ENCODE peak calls at places on chromosomes 13 and 19, in eight cellular contexts. One of them, this sample, is unnamed.

GRCh38 chr13:110266983-110267382 is 40.0 kb downstream of the COL4A1 start:
- DNase-seq in NCI-H2171 treated with DMSO at 0.1 percent for 48 hours: no peak
- DNase-seq in tibial artery: no peak
- DNase-seq in activated T-cell treated with anti-CD3 and anti-CD28 coated beads for 1 hour: no peak
- DNase-seq in neural crest cell: no peak
- DNase-seq in CD8-positive, alpha-beta T cell: no peak
- DNase-seq in GM04503: no peak
- DNase-seq in heart right ventricle: no peak
- DNase-seq in this sample: no peak

GRCh38 chr19:7292352-7292949 is 1.8 kb downstream of the INSR start:
- DNase-seq in heart right ventricle: no peak
- DNase-seq in CD8-positive, alpha-beta T cell: no peak
- DNase-seq in GM04503: no peak
- DNase-seq in NCI-H2171 treated with DMSO at 0.1 percent for 48 hours: no peak
- DNase-seq in neural crest cell: no peak
- DNase-seq in tibial artery: no peak
- DNase-seq in activated T-cell treated with anti-CD3 and anti-CD28 coated beads for 1 hour: no peak
- DNase-seq in this sample: no peak

GRCh38 chr19:5112175-5112574 is 143.3 kb downstream of the KDM4B start:
- DNase-seq in GM04503: no peak
- DNase-seq in tibial artery: no peak
- DNase-seq in neural crest cell: no peak
- DNase-seq in CD8-positive, alpha-beta T cell: no peak
- DNase-seq in activated T-cell treated with anti-CD3 and anti-CD28 coated beads for 1 hour: no peak
- DNase-seq in NCI-H2171 treated with DMSO at 0.1 percent for 48 hours: no peak
- DNase-seq in heart right ventricle: no peak
- DNase-seq in this sample: no peak

GRCh38 chr19:19750842-19751790 is 18.2 kb upstream of the ZNF14 start:
- DNase-seq in neural crest cell: no peak
- DNase-seq in GM04503: no peak
- DNase-seq in activated T-cell treated with anti-CD3 and anti-CD28 coated beads for 1 hour: no peak
- DNase-seq in CD8-positive, alpha-beta T cell: no peak
- DNase-seq in tibial artery: no peak
- DNase-seq in NCI-H2171 treated with DMSO at 0.1 percent for 48 hours: no peak
- DNase-seq in heart right ventricle: no peak
- DNase-seq in this sample: no peak

GRCh38 chr13:51959773-51960172 is 51.5 kb downstream of the ATP7B start:
- DNase-seq in heart right ventricle: no peak
- DNase-seq in activated T-cell treated with anti-CD3 and anti-CD28 coated beads for 1 hour: no peak
- DNase-seq in GM04503: no peak
- DNase-seq in CD8-positive, alpha-beta T cell: no peak
- DNase-seq in neural crest cell: no peak
- DNase-seq in tibial artery: no peak
- DNase-seq in NCI-H2171 treated with DMSO at 0.1 percent for 48 hours: no peak
- DNase-seq in this sample: no peak

GRCh38 chr13:93169980-93170379 is 56.6 kb upstream of the GPC6 start:
- DNase-seq in heart right ventricle: no peak
- DNase-seq in NCI-H2171 treated with DMSO at 0.1 percent for 48 hours: no peak
- DNase-seq in tibial artery: no peak
- DNase-seq in GM04503: peak; percentile 10
- DNase-seq in activated T-cell treated with anti-CD3 and anti-CD28 coated beads for 1 hour: no peak
- DNase-seq in neural crest cell: no peak
- DNase-seq in CD8-positive, alpha-beta T cell: no peak
- DNase-seq in this sample: no peak

GRCh38 chr13:46211521-46212351 is at the start of gene LRRC63:
- DNase-seq in heart right ventricle: peak; percentile 84
- DNase-seq in neural crest cell: peak; percentile 69
- DNase-seq in NCI-H2171 treated with DMSO at 0.1 percent for 48 hours: no peak
- DNase-seq in tibial artery: peak; percentile 78
- DNase-seq in CD8-positive, alpha-beta T cell: peak; percentile 91
- DNase-seq in activated T-cell treated with anti-CD3 and anti-CD28 coated beads for 1 hour: peak; percentile 79
- DNase-seq in GM04503: no peak
- DNase-seq in this sample: peak; percentile 45

GRCh38 chr13:51364404-51365008 is 25.0 kb downstream of the SERPINE3 start:
- DNase-seq in GM04503: no peak
- DNase-seq in neural crest cell: no peak
- DNase-seq in activated T-cell treated with anti-CD3 and anti-CD28 coated beads for 1 hour: no peak
- DNase-seq in tibial artery: no peak
- DNase-seq in heart right ventricle: no peak
- DNase-seq in NCI-H2171 treated with DMSO at 0.1 percent for 48 hours: no peak
- DNase-seq in CD8-positive, alpha-beta T cell: no peak
- DNase-seq in this sample: no peak

GRCh38 chr19:9309974-9310446 is 372 bp upstream of the ZNF699 start:
- DNase-seq in heart right ventricle: peak; percentile 90
- DNase-seq in NCI-H2171 treated with DMSO at 0.1 percent for 48 hours: peak; percentile 98
- DNase-seq in tibial artery: peak; percentile 95
- DNase-seq in GM04503: no peak
- DNase-seq in CD8-positive, alpha-beta T cell: no peak
- DNase-seq in activated T-cell treated with anti-CD3 and anti-CD28 coated beads for 1 hour: no peak
- DNase-seq in neural crest cell: no peak
- DNase-seq in this sample: peak; percentile 95

GRCh38 chr19:31352296-31352781 is 3.1 kb upstream of the TSHZ3 start:
- DNase-seq in NCI-H2171 treated with DMSO at 0.1 percent for 48 hours: no peak
- DNase-seq in CD8-positive, alpha-beta T cell: no peak
- DNase-seq in heart right ventricle: no peak
- DNase-seq in tibial artery: no peak
- DNase-seq in GM04503: no peak
- DNase-seq in neural crest cell: no peak
- DNase-seq in activated T-cell treated with anti-CD3 and anti-CD28 coated beads for 1 hour: no peak
- DNase-seq in this sample: no peak

GRCh38 chr13:21674271-21675009 is 3.6 kb downstream of the FGF9 start:
- DNase-seq in CD8-positive, alpha-beta T cell: peak; percentile 55
- DNase-seq in heart right ventricle: peak; percentile 30
- DNase-seq in neural crest cell: peak; percentile 31
- DNase-seq in activated T-cell treated with anti-CD3 and anti-CD28 coated beads for 1 hour: peak; percentile 11
- DNase-seq in tibial artery: no peak
- DNase-seq in NCI-H2171 treated with DMSO at 0.1 percent for 48 hours: no peak
- DNase-seq in GM04503: no peak
- DNase-seq in this sample: peak; percentile 66

GRCh38 chr19:38838208-38838985 is 6.8 kb upstream of the ECH1 start:
- DNase-seq in tibial artery: no peak
- DNase-seq in neural crest cell: no peak
- DNase-seq in activated T-cell treated with anti-CD3 and anti-CD28 coated beads for 1 hour: peak; percentile 24
- DNase-seq in NCI-H2171 treated with DMSO at 0.1 percent for 48 hours: no peak
- DNase-seq in heart right ventricle: no peak
- DNase-seq in GM04503: no peak
- DNase-seq in CD8-positive, alpha-beta T cell: no peak
- DNase-seq in this sample: no peak

GRCh38 chr13:66748712-66749111 is 481.4 kb downstream of the PCDH9 start:
- DNase-seq in heart right ventricle: no peak
- DNase-seq in activated T-cell treated with anti-CD3 and anti-CD28 coated beads for 1 hour: no peak
- DNase-seq in GM04503: no peak
- DNase-seq in CD8-positive, alpha-beta T cell: no peak
- DNase-seq in tibial artery: no peak
- DNase-seq in neural crest cell: no peak
- DNase-seq in NCI-H2171 treated with DMSO at 0.1 percent for 48 hours: no peak
- DNase-seq in this sample: no peak

GRCh38 chr19:5542665-5543064 is 25.1 kb downstream of the TINCR start:
- DNase-seq in tibial artery: no peak
- DNase-seq in heart right ventricle: no peak
- DNase-seq in NCI-H2171 treated with DMSO at 0.1 percent for 48 hours: no peak
- DNase-seq in GM04503: no peak
- DNase-seq in CD8-positive, alpha-beta T cell: no peak
- DNase-seq in neural crest cell: no peak
- DNase-seq in activated T-cell treated with anti-CD3 and anti-CD28 coated beads for 1 hour: no peak
- DNase-seq in this sample: no peak

GRCh38 chr13:46396341-46396740 is 9.3 kb upstream of the RUBCNL start:
- DNase-seq in heart right ventricle: no peak
- DNase-seq in GM04503: no peak
- DNase-seq in NCI-H2171 treated with DMSO at 0.1 percent for 48 hours: no peak
- DNase-seq in neural crest cell: no peak
- DNase-seq in CD8-positive, alpha-beta T cell: no peak
- DNase-seq in tibial artery: no peak
- DNase-seq in activated T-cell treated with anti-CD3 and anti-CD28 coated beads for 1 hour: no peak
- DNase-seq in this sample: no peak

GRCh38 chr13:64078025-64078424 is 2662.4 kb upstream of the PCDH20 start:
- DNase-seq in tibial artery: no peak
- DNase-seq in NCI-H2171 treated with DMSO at 0.1 percent for 48 hours: no peak
- DNase-seq in neural crest cell: no peak
- DNase-seq in heart right ventricle: no peak
- DNase-seq in CD8-positive, alpha-beta T cell: no peak
- DNase-seq in activated T-cell treated with anti-CD3 and anti-CD28 coated beads for 1 hour: no peak
- DNase-seq in GM04503: no peak
- DNase-seq in this sample: peak; percentile 86

GRCh38 chr19:53422551-53422950 is 9.2 kb upstream of the ZNF761 start:
- DNase-seq in CD8-positive, alpha-beta T cell: no peak
- DNase-seq in NCI-H2171 treated with DMSO at 0.1 percent for 48 hours: no peak
- DNase-seq in neural crest cell: no peak
- DNase-seq in heart right ventricle: no peak
- DNase-seq in GM04503: no peak
- DNase-seq in activated T-cell treated with anti-CD3 and anti-CD28 coated beads for 1 hour: no peak
- DNase-seq in tibial artery: no peak
- DNase-seq in this sample: no peak

GRCh38 chr13:49279112-49279511 is 31.4 kb downstream of the CDADC1 start:
- DNase-seq in heart right ventricle: no peak
- DNase-seq in activated T-cell treated with anti-CD3 and anti-CD28 coated beads for 1 hour: no peak
- DNase-seq in tibial artery: no peak
- DNase-seq in NCI-H2171 treated with DMSO at 0.1 percent for 48 hours: no peak
- DNase-seq in neural crest cell: no peak
- DNase-seq in GM04503: no peak
- DNase-seq in CD8-positive, alpha-beta T cell: no peak
- DNase-seq in this sample: no peak

GRCh38 chr19:39179754-39180153 is 17.0 kb upstream of the NCCRP1 start:
- DNase-seq in activated T-cell treated with anti-CD3 and anti-CD28 coated beads for 1 hour: no peak
- DNase-seq in neural crest cell: no peak
- DNase-seq in CD8-positive, alpha-beta T cell: no peak
- DNase-seq in NCI-H2171 treated with DMSO at 0.1 percent for 48 hours: no peak
- DNase-seq in GM04503: no peak
- DNase-seq in heart right ventricle: no peak
- DNase-seq in tibial artery: no peak
- DNase-seq in this sample: no peak

GRCh38 chr19:7138402-7138801 is 68.9 kb downstream of the ZNF557 start:
- DNase-seq in heart right ventricle: no peak
- DNase-seq in neural crest cell: no peak
- DNase-seq in activated T-cell treated with anti-CD3 and anti-CD28 coated beads for 1 hour: no peak
- DNase-seq in tibial artery: peak; percentile 21
- DNase-seq in CD8-positive, alpha-beta T cell: no peak
- DNase-seq in NCI-H2171 treated with DMSO at 0.1 percent for 48 hours: no peak
- DNase-seq in GM04503: no peak
- DNase-seq in this sample: no peak

GRCh38 chr19:45200614-45201013 is 22.0 kb downstream of the BLOC1S3 start:
- DNase-seq in NCI-H2171 treated with DMSO at 0.1 percent for 48 hours: no peak
- DNase-seq in heart right ventricle: peak; percentile 31
- DNase-seq in neural crest cell: peak; percentile 43
- DNase-seq in activated T-cell treated with anti-CD3 and anti-CD28 coated beads for 1 hour: no peak
- DNase-seq in GM04503: no peak
- DNase-seq in CD8-positive, alpha-beta T cell: no peak
- DNase-seq in tibial artery: no peak
- DNase-seq in this sample: peak; percentile 22

GRCh38 chr13:75769141-75769905 is 133.2 kb downstream of the LMO7 start:
- DNase-seq in tibial artery: no peak
- DNase-seq in CD8-positive, alpha-beta T cell: no peak
- DNase-seq in neural crest cell: no peak
- DNase-seq in GM04503: no peak
- DNase-seq in NCI-H2171 treated with DMSO at 0.1 percent for 48 hours: no peak
- DNase-seq in heart right ventricle: no peak
- DNase-seq in activated T-cell treated with anti-CD3 and anti-CD28 coated beads for 1 hour: no peak
- DNase-seq in this sample: no peak

GRCh38 chr13:48654511-48654910 is 782 bp downstream of the CYSLTR2 start:
- DNase-seq in tibial artery: no peak
- DNase-seq in neural crest cell: no peak
- DNase-seq in CD8-positive, alpha-beta T cell: no peak
- DNase-seq in activated T-cell treated with anti-CD3 and anti-CD28 coated beads for 1 hour: no peak
- DNase-seq in NCI-H2171 treated with DMSO at 0.1 percent for 48 hours: no peak
- DNase-seq in GM04503: no peak
- DNase-seq in heart right ventricle: no peak
- DNase-seq in this sample: no peak

GRCh38 chr13:21086929-21087328 is 25.5 kb upstream of the LATS2 start:
- DNase-seq in tibial artery: no peak
- DNase-seq in NCI-H2171 treated with DMSO at 0.1 percent for 48 hours: no peak
- DNase-seq in CD8-positive, alpha-beta T cell: no peak
- DNase-seq in heart right ventricle: no peak
- DNase-seq in GM04503: no peak
- DNase-seq in neural crest cell: no peak
- DNase-seq in activated T-cell treated with anti-CD3 and anti-CD28 coated beads for 1 hour: no peak
- DNase-seq in this sample: no peak